ENCODE peak calls at places on chromosomes 3 and 15, in eight cellular contexts. A is cardiac muscle cell; O is effector CD4-positive, alpha-beta T cell; T is HS-5; Y is activated gamma-delta T cell treated with Interleukin-2 at 50 U/mL for 16 hours; U is SW480; I is A172; C is stimulated activated CD4-positive, alpha-beta T cell treated with anti-CD3 and anti-CD28 coated beads, TNF-alpha, amount 100 ng/mL, for 1 hour. R is an unnamed sample.

GRCh38 chr3:32106929-32107362 is 526 bp downstream of the GPD1L start:
- DNase-seq in A (no peak), O (no peak), T (no peak), Y (no peak), U (peak), I (no peak), C (no peak), R (peak)

GRCh38 chr3:111238896-111239295 is 167.3 kb downstream of the NECTIN3 start:
- DNase-seq in A (no peak), O (no peak), T (no peak), Y (no peak), U (no peak), I (no peak), C (no peak), R (peak)

GRCh38 chr3:128051837-128052766 is at the start of gene SEC61A1:
- DNase-seq in A (peak), O (peak), T (peak), Y (peak), U (peak), I (peak), C (peak), R (peak)

GRCh38 chr3:155714295-155714718 is 30.6 kb downstream of the PLCH1 start:
- DNase-seq in A (no peak), O (no peak), T (no peak), Y (no peak), U (no peak), I (no peak), C (no peak), R (no peak)

GRCh38 chr3:22269827-22270226 is 518.8 kb upstream of the ZNF385D start:
- DNase-seq in A (peak), O (no peak), T (no peak), Y (no peak), U (no peak), I (no peak), C (no peak), R (no peak)

GRCh38 chr15:57751177-57751800 is 44.8 kb downstream of the POLR2M start:
- DNase-seq in A (peak), O (no peak), T (no peak), Y (no peak), U (peak), I (peak), C (no peak), R (peak)

GRCh38 chr15:63264685-63265302 is 12.6 kb upstream of the APH1B start:
- DNase-seq in A (no peak), O (no peak), T (no peak), Y (no peak), U (no peak), I (no peak), C (no peak), R (no peak)

GRCh38 chr15:51969728-51970127 is 1.9 kb downstream of the LEO1 start:
- DNase-seq in A (no peak), O (no peak), T (no peak), Y (no peak), U (no peak), I (no peak), C (no peak), R (no peak)

GRCh38 chr3:101623656-101624055 is 49.7 kb downstream of the PCNP start:
- DNase-seq in A (no peak), O (no peak), T (no peak), Y (no peak), U (no peak), I (no peak), C (no peak), R (no peak)

GRCh38 chr3:65473746-65474145 is 565.0 kb downstream of the MAGI1 start:
- DNase-seq in A (no peak), O (no peak), T (no peak), Y (no peak), U (no peak), I (no peak), C (no peak), R (no peak)

GRCh38 chr3:14602804-14603644 is 48.5 kb upstream of the CCDC174 start:
- DNase-seq in A (peak), O (no peak), T (no peak), Y (no peak), U (peak), I (no peak), C (no peak), R (peak)

R was measured in small intestine.